ENCODE peak calls at places on chromosomes 11 and 22, in four cellular contexts. B, Q, C and S are unnamed samples.

GRCh38 chr22:45129703-45130524 is 33.8 kb upstream of the NUP50 start:
- DNase-seq in B (no peak), Q (no peak), C (no peak), S (no peak)

GRCh38 chr11:94623120-94623735 is 56.1 kb downstream of the PIWIL4 start:
- DNase-seq in B (peak; percentile 78), Q (peak; percentile 70), C (peak; percentile 16), S (peak; percentile 74)

GRCh38 chr11:123478352-123478986 is 48.4 kb downstream of the GRAMD1B start:
- DNase-seq in B (no peak), Q (peak; percentile 72), C (peak; percentile 60), S (peak; percentile 64)

GRCh38 chr22:36778020-36778419 is 2.1 kb upstream of the IFT27 start:
- DNase-seq in B (no peak), Q (no peak), C (no peak), S (no peak)

GRCh38 chr11:69166186-69167115 is 10.7 kb downstream of the SMIM38 start:
- DNase-seq in B (no peak), Q (peak; percentile 35), C (peak; percentile 75), S (peak; percentile 50)

GRCh38 chr11:59981106-59981770 is 17.4 kb downstream of the OOSP4A start:
- DNase-seq in B (no peak), Q (no peak), C (no peak), S (no peak)

GRCh38 chr11:13896990-13897353 is 65.6 kb upstream of the SPON1 start:
- DNase-seq in B (no peak), Q (no peak), C (no peak), S (no peak)

GRCh38 chr22:49404576-49405199 is 423.0 kb downstream of the BRD1 start:
- DNase-seq in B (no peak), Q (no peak), C (no peak), S (no peak)

GRCh38 chr11:17479284-17480214 is 2.9 kb upstream of the ABCC8 start:
- DNase-seq in B (peak; percentile 93), Q (peak; percentile 67), C (no peak), S (no peak)

GRCh38 chr11:75350743-75351540 is 519 bp downstream of the ARRB1 start:
- DNase-seq in B (peak; percentile 63), Q (peak; percentile 62), C (no peak), S (no peak)

GRCh38 chr11:20397281-20397680 is 9.8 kb downstream of the PRMT3 start:
- DNase-seq in B (no peak), Q (peak; percentile 16), C (no peak), S (peak; percentile 35)

GRCh38 chr11:84714316-84714780 is 912.8 kb downstream of the DLG2 start:
- DNase-seq in B (peak; percentile 85), Q (peak; percentile 16), C (no peak), S (peak; percentile 58)

GRCh38 chr22:49353185-49353584 is 474.5 kb downstream of the BRD1 start:
- DNase-seq in B (peak; percentile 26), Q (no peak), C (no peak), S (no peak)

GRCh38 chr11:110759972-110760381 is 47.7 kb upstream of the ARHGAP20 start:
- DNase-seq in B (no peak), Q (no peak), C (no peak), S (no peak)

GRCh38 chr22:42604403-42604802 is 10.3 kb downstream of the POLDIP3 start:
- DNase-seq in B (no peak), Q (no peak), C (no peak), S (no peak)

GRCh38 chr22:20843501-20843900 is 15.1 kb downstream of the PI4KA start:
- DNase-seq in B (no peak), Q (peak; percentile 41), C (no peak), S (no peak)

GRCh38 chr22:38824587-38824986 is 19.2 kb downstream of the NPTXR start:
- DNase-seq in B (peak; percentile 88), Q (peak; percentile 72), C (no peak), S (peak; percentile 73)

GRCh38 chr11:34243620-34244493 is 114.0 kb downstream of the ABTB2 start:
- DNase-seq in B (no peak), Q (peak; percentile 47), C (peak; percentile 86), S (no peak)

GRCh38 chr11:1153105-1153950 is 4.4 kb upstream of the MUC5AC start:
- DNase-seq in B (no peak), Q (no peak), C (no peak), S (peak; percentile 7)

GRCh38 chr11:44149651-44150050 is 54.2 kb downstream of the EXT2 start:
- DNase-seq in B (no peak), Q (no peak), C (no peak), S (no peak)

GRCh38 chr11:65981101-65981740 is 19.7 kb downstream of the SART1 start:
- DNase-seq in B (no peak), Q (no peak), C (no peak), S (no peak)

GRCh38 chr11:118227865-118228785 is 3.3 kb upstream of the JAML start:
- DNase-seq in B (no peak), Q (no peak), C (no peak), S (no peak)

GRCh38 chr11:68338041-68338800 is 25.8 kb downstream of the LRP5 start:
- DNase-seq in B (no peak), Q (no peak), C (no peak), S (no peak)

GRCh38 chr11:131495417-131495816 is 125.0 kb downstream of the NTM start:
- DNase-seq in B (no peak), Q (no peak), C (no peak), S (no peak)

GRCh38 chr22:43506487-43506886 is 94.7 kb downstream of the MPPED1 start:
- DNase-seq in B (no peak), Q (no peak), C (no peak), S (no peak)

GRCh38 chr22:36379593-36380361 is 8.0 kb downstream of the MYH9 start:
- DNase-seq in B (no peak), Q (no peak), C (no peak), S (no peak)

GRCh38 chr11:72358461-72359405 is 75.6 kb downstream of the CLPB start:
- DNase-seq in B (no peak), Q (no peak), C (no peak), S (no peak)

GRCh38 chr11:65546217-65546958 is 11.8 kb downstream of the LTBP3 start:
- DNase-seq in B (peak; percentile 100), Q (peak; percentile 98), C (no peak), S (peak; percentile 75)

GRCh38 chr22:46549565-46549840 is 12.1 kb upstream of the CELSR1 start:
- DNase-seq in B (no peak), Q (no peak), C (no peak), S (no peak)

GRCh38 chr22:40436460-40437431 is 66.4 kb downstream of the SGSM3 start:
- DNase-seq in B (no peak), Q (peak; percentile 64), C (peak; percentile 88), S (peak; percentile 41)

GRCh38 chr11:101129203-101129943 is at the start of gene PGR:
- DNase-seq in B (peak; percentile 55), Q (peak; percentile 35), C (no peak), S (no peak)

GRCh38 chr22:19225560-19225959 is 47.0 kb upstream of the SLC25A1 start:
- DNase-seq in B (no peak), Q (no peak), C (no peak), S (no peak)

GRCh38 chr11:14342906-14343305 is 16.1 kb downstream of the RRAS2 start:
- DNase-seq in B (no peak), Q (no peak), C (no peak), S (no peak)

GRCh38 chr11:7597620-7598019 is 75.7 kb downstream of the CYB5R2 start:
- DNase-seq in B (no peak), Q (no peak), C (no peak), S (no peak)
- TF ChIP-seq JUND in B (no peak), Q (no peak), C (no peak), S (no peak)

GRCh38 chr22:47600791-47601400 is 838.4 kb downstream of the TBC1D22A start:
- DNase-seq in B (no peak), Q (no peak), C (no peak), S (no peak)
- TF ChIP-seq BRCA1 in B (no peak), Q (no peak), C (no peak), S (no peak)

GRCh38 chr11:121615506-121615905 is 162.7 kb upstream of the SORL1-AS1 start:
- DNase-seq in B (no peak), Q (no peak), C (no peak), S (no peak)
- TF ChIP-seq JUND in B (no peak), Q (no peak), C (no peak), S (no peak)

DNA sequence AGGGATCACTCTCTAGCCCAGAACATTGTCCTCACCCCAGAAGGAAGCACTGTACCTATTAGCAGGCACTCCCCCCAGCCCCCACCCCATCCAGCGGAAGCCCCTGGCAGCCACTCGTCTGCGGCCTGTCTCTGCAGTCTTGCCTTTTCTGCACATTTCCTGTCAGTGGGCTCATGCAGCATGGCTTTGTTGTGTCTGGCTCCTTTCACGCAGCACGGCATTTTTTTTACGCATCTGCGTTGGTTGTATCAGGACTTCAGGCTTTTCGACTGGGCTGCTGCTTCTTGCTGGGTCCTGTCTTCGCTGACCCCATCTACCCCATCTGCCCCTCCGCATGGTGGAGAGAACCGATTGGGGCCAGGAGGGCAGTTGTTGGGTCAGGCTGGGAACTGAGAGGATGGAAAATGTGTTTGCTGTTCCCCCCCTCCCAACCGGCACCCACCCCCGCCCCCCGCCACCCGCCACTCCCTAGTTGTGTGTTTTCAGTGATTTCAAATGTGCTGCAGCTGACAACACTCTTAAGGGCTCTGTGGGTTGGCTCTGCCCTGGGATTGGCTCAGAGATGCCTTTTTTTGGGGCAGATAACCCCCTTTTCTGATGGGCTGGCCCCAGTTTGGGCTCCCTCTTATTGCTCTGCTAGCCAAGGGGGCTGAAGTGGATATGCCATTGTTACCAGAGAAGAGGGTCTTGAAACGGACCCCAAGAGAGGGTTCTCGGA is 110.0 kb downstream of the KIAA1671 start:
- DNase-seq in B (no peak), Q (no peak), C (no peak), S (no peak)
- TF ChIP-seq BRCA1 in B (no peak), Q (no peak), C (no peak), S (no peak)